ENCODE peak calls at places on chromosome 7, in seven cellular contexts. L, D, G, Q, O, Z and P are unnamed samples.

GRCh38 chr7:121398246-121398645 is 2.1 kb upstream of the FAM3C start:
- DNase-seq in D (no peak), G (peak), L (no peak), Q (no peak), O (peak), Z (no peak), P (no peak)

GRCh38 chr7:105448181-105448580 is 59.5 kb upstream of the SRPK2 start:
- DNase-seq in O (no peak), G (no peak), Q (no peak), L (no peak), Z (no peak), D (no peak), P (no peak)

GRCh38 chr7:111735661-111736323 is 173.5 kb upstream of the IMMP2L start:
- DNase-seq in D (peak), Q (peak), G (peak), O (peak), L (peak), Z (peak), P (peak)

GRCh38 chr7:102117743-102118142 is 168.9 kb upstream of the SH2B2 start:
- DNase-seq in L (no peak), G (no peak), D (peak), Z (no peak), Q (no peak), O (no peak), P (no peak)

GRCh38 chr7:151181011-151181431 is 6.0 kb downstream of the ASB10 start:
- DNase-seq in L (no peak), G (no peak), D (no peak), O (no peak), Z (no peak), Q (no peak), P (no peak)

GRCh38 chr7:13442226-13442625 is 547.2 kb downstream of the ETV1 start:
- DNase-seq in L (no peak), Q (no peak), D (peak), G (no peak), Z (no peak), O (no peak), P (no peak)

GRCh38 chr7:45187089-45187945 is 29.7 kb downstream of the RAMP3 start:
- DNase-seq in O (no peak), Q (no peak), G (no peak), D (no peak), L (no peak), Z (no peak), P (no peak)

GRCh38 chr7:108308913-108309312 is 147.3 kb downstream of the NRCAM start:
- DNase-seq in O (no peak), G (no peak), L (no peak), Z (no peak), D (peak), Q (no peak), P (no peak)

GRCh38 chr7:144391823-144392255 is 11.7 kb downstream of the NOBOX start:
- DNase-seq in Q (peak), G (peak), Z (no peak), L (peak), O (peak), D (peak), P (peak)

GRCh38 chr7:36406156-36406555 is 16.5 kb downstream of the ANLN start:
- DNase-seq in L (no peak), Z (no peak), Q (no peak), O (no peak), G (peak), D (no peak), P (no peak)

GRCh38 chr7:44155191-44156185 is 14.4 kb upstream of the MYL7 start:
- DNase-seq in D (no peak), Z (no peak), G (no peak), L (no peak), Q (no peak), O (no peak), P (no peak)

GRCh38 chr7:129144834-129145668 is 544 bp downstream of the TSPAN33 start:
- DNase-seq in Z (no peak), L (no peak), O (no peak), Q (no peak), G (peak), D (no peak), P (no peak)
- TF ChIP-seq CTCF in Z (no peak), L (no peak), O (peak), Q (no peak), G (peak), D (no peak), P (peak)

GRCh38 chr7:75989726-75990388 is 4.5 kb downstream of the TMEM120A start:
- DNase-seq in Z (peak), D (no peak), G (no peak), Q (no peak), L (peak), O (no peak), P (no peak)

GRCh38 chr7:75987805-75988630 is 6.4 kb downstream of the TMEM120A start:
- DNase-seq in D (no peak), O (no peak), G (no peak), Q (no peak), Z (no peak), L (no peak), P (no peak)

GRCh38 chr7:75987026-75987804 is 7.2 kb downstream of the TMEM120A start:
- DNase-seq in Z (no peak), O (peak), L (no peak), G (no peak), Q (no peak), D (no peak), P (no peak)

GRCh38 chr7:75991531-75992082 is 2.8 kb downstream of the TMEM120A start:
- DNase-seq in Z (no peak), L (no peak), G (no peak), O (no peak), Q (no peak), D (no peak), P (no peak)

DNA sequence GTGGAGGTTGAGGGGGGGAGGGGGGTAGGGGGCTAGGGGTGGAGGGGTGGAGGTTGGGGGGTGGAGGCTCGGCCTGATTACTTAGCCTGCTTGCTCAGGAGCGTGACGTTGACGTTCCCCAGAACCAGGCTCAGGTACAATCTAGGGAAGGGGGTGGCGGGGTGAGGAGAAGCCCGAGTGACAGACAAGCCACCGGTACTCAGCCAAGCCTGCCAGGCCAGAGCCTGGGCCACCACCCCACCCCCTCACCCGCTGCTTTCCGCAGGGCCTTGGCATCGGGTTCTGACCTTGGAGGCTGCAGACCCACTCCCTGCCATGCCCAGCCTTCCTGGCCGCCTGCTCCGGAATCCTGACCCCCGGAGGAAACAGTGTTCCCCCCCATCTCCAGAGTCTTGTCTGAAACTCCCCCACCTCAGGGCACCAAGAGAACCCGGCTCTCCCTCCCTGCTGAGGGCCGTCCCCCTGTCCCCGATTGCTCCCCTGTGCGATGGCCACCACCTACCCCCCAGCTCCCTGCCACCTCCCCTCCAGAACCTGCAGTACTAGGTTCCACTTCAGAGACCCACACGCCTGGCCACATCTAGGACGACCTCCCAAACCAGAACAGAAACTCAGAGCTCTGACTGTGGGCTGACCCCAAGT is 5.2 kb downstream of the TMEM120A start:
- DNase-seq in Z (peak), D (no peak), O (no peak), G (peak), L (peak), Q (no peak), P (no peak)
- H3K4me3 ChIP-seq in Z (no peak), D (no peak), O (no peak), G (no peak), L (no peak), Q (no peak), P (no peak)

GRCh38 chr7:78315119-78315518 is 516.5 kb downstream of the PHTF2 start:
- DNase-seq in O (no peak), L (no peak), Q (no peak), G (no peak), Z (no peak), D (peak), P (no peak)

GRCh38 chr7:78306631-78307030 is 508.1 kb downstream of the PHTF2 start:
- DNase-seq in Z (no peak), G (no peak), D (no peak), O (no peak), L (no peak), Q (no peak), P (no peak)

GRCh38 chr7:78316110-78316509 is 517.5 kb downstream of the PHTF2 start:
- DNase-seq in Q (no peak), Z (no peak), O (no peak), L (no peak), G (no peak), D (no peak), P (no peak)

GRCh38 chr7:78307892-78308291 is 509.3 kb downstream of the PHTF2 start:
- DNase-seq in Z (no peak), G (no peak), D (no peak), L (no peak), Q (no peak), O (no peak), P (no peak)

GRCh38 chr7:78311176-78311575 is 512.6 kb downstream of the PHTF2 start:
- DNase-seq in L (no peak), D (no peak), O (no peak), G (no peak), Q (no peak), Z (no peak), P (no peak)
- TF ChIP-seq CTCF in L (no peak), D (no peak), O (no peak), G (no peak), Q (no peak), Z (no peak), P (no peak)

GRCh38 chr7:93944673-93945072 is 23.1 kb downstream of the GNG11 start:
- DNase-seq in G (no peak), Q (no peak), L (no peak), Z (no peak), O (no peak), D (peak), P (no peak)
- H3K4me3 ChIP-seq in G (no peak), Q (no peak), L (no peak), Z (no peak), O (no peak), D (no peak), P (no peak)

GRCh38 chr7:2384354-2385243 is 18.8 kb upstream of the CHST12 start:
- DNase-seq in D (no peak), Q (no peak), Z (no peak), G (peak), O (no peak), L (no peak), P (no peak)
- TF ChIP-seq CTCF in D (no peak), Q (no peak), Z (no peak), G (peak), O (peak), L (no peak), P (peak)

DNA sequence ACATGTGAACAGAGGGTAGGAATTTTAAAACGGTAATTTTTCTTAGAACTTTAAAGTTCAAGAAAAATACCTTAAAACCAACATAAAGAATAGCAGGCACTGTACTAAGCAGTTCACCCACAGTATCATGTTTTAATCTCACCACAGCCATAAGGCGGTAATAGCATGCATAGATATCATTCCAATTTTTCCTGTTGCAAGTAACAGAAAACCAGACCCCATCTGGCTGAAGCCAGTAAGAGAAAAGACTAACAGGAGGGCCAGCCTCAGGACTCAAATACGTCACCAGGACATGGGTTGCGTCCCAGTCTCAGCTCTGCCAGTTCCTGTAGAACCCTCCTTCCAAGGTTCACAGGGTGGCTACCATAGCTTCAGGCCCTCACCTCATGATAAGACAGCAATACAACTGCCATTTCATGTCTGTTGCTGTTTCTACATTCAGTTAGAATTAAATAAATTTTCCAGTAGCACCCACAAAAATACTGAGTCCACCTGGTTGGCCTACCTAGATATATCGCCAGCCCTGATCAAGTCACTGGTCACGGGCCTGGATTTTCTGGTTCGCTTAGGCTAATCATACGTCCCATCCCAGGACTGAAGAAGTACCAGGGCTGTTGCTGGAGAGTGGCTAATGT is 2.0 kb upstream of the RNF32 start:
- DNase-seq in L (no peak), Z (no peak), D (no peak), O (no peak), Q (no peak), G (no peak), P (no peak)
- H3K4me3 ChIP-seq in L (no peak), Z (no peak), D (no peak), O (no peak), Q (no peak), G (peak), P (no peak)

GRCh38 chr7:103704701-103705100 is 258.7 kb upstream of the SLC26A5 start:
- DNase-seq in O (no peak), D (peak), Q (no peak), Z (no peak), G (no peak), L (no peak), P (no peak)
- TF ChIP-seq CTCF in O (no peak), D (no peak), Q (no peak), Z (no peak), G (no peak), L (no peak), P (no peak)

GRCh38 chr7:148701414-148701813 is 2.7 kb downstream of the CUL1 start:
- DNase-seq in Q (no peak), L (no peak), D (peak), Z (no peak), G (peak), O (no peak), P (no peak)

GRCh38 chr7:148698397-148699023 is at the start of gene CUL1:
- DNase-seq in L (peak), O (peak), G (peak), Q (peak), Z (peak), D (peak), P (peak)

GRCh38 chr7:148699772-148700629 is 1.3 kb downstream of the CUL1 start:
- DNase-seq in Q (no peak), G (peak), D (peak), Z (no peak), L (peak), O (peak), P (peak)

GRCh38 chr7:148699024-148699771 is 495 bp downstream of the CUL1 start:
- DNase-seq in Z (peak), O (peak), L (peak), G (peak), D (peak), Q (peak), P (no peak)

GRCh38 chr7:148700693-148701092 is 2.0 kb downstream of the CUL1 start:
- DNase-seq in Q (no peak), Z (no peak), G (peak), L (no peak), D (peak), O (peak), P (no peak)
- H3K4me3 ChIP-seq in Q (peak), Z (peak), G (peak), L (peak), D (peak), O (peak), P (peak)

GRCh38 chr7:87013841-87014191 is 45.6 kb downstream of the ELAPOR2 start:
- DNase-seq in O (no peak), Z (no peak), D (no peak), L (no peak), G (no peak), Q (no peak), P (no peak)
- TF ChIP-seq CTCF in O (no peak), Z (no peak), D (no peak), L (no peak), G (peak), Q (no peak), P (no peak)